ENCODE peak calls at places on chromosomes 1 and 21, in seven cellular contexts. G is neuronal stem cell, L is left ventricle myocardium inferior, T is fibroblast of lung, C is HFF-Myc, F is adipocyte, D is K562. I is an unnamed sample.

GRCh38 chr1:160544647-160545046 is 21.6 kb upstream of the SLAMF6 start:
- DNase-seq in G (no peak), L (no peak), T (no peak), C (no peak), F (peak; percentile 19), D (peak; percentile 65), I (no peak)

GRCh38 chr1:90458023-90458422 is 259.1 kb downstream of the BARHL2 start:
- DNase-seq in G (no peak), L (no peak), T (no peak), C (no peak), F (no peak), D (no peak), I (no peak)

GRCh38 chr1:17437260-17438175 is 2.0 kb downstream of the RCC2 start:
- DNase-seq in G (peak; percentile 65), L (peak; percentile 46), T (peak; percentile 36), C (no peak), F (peak; percentile 78), D (peak; percentile 74), I (peak; percentile 91)

GRCh38 chr1:229347528-229347927 is 4.7 kb upstream of the CCSAP start:
- DNase-seq in G (no peak), L (no peak), T (no peak), C (no peak), F (no peak), D (peak; percentile 32), I (no peak)

GRCh38 chr1:107196973-107197562 is 56.2 kb downstream of the NTNG1 start:
- DNase-seq in G (peak; percentile 12), L (no peak), T (peak; percentile 32), C (peak; percentile 12), F (peak; percentile 11), D (peak; percentile 44), I (no peak)

GRCh38 chr1:151310986-151311385 is 16.2 kb downstream of the PI4KB start:
- DNase-seq in G (no peak), L (no peak), T (peak; percentile 49), C (no peak), F (no peak), D (peak; percentile 36), I (no peak)

GRCh38 chr1:230839166-230839565 is 29.2 kb downstream of the C1orf198 start:
- DNase-seq in G (no peak), L (no peak), T (no peak), C (no peak), F (no peak), D (no peak), I (no peak)

GRCh38 chr1:9901148-9902059 is 8.7 kb downstream of the CTNNBIP1 start:
- DNase-seq in G (no peak), L (peak; percentile 75), T (no peak), C (no peak), F (no peak), D (peak; percentile 71), I (no peak)

GRCh38 chr1:62307516-62308492 is 11.4 kb downstream of the KANK4 start:
- DNase-seq in G (no peak), L (no peak), T (no peak), C (no peak), F (no peak), D (no peak), I (no peak)

GRCh38 chr1:160522622-160523345 is at the start of gene SLAMF6:
- DNase-seq in G (no peak), L (no peak), T (no peak), C (no peak), F (no peak), D (peak; percentile 84), I (peak; percentile 70)

GRCh38 chr1:111778541-111779051 is 22.9 kb downstream of the DDX20 start:
- DNase-seq in G (peak; percentile 31), L (no peak), T (no peak), C (peak; percentile 17), F (peak; percentile 11), D (no peak), I (no peak)

GRCh38 chr1:71081697-71082080 is 854 bp upstream of the ZRANB2 start:
- DNase-seq in G (no peak), L (peak; percentile 13), T (no peak), C (no peak), F (no peak), D (peak; percentile 63), I (peak; percentile 84)

GRCh38 chr1:90591355-90591969 is 125.6 kb downstream of the BARHL2 start:
- DNase-seq in G (no peak), L (no peak), T (no peak), C (no peak), F (no peak), D (peak; percentile 30), I (no peak)

GRCh38 chr1:47226121-47226977 is 5.7 kb downstream of the TAL1 start:
- DNase-seq in G (no peak), L (no peak), T (no peak), C (no peak), F (no peak), D (no peak), I (no peak)

GRCh38 chr1:81802601-81803422 is 2.1 kb downstream of the ADGRL2 start:
- DNase-seq in G (peak; percentile 76), L (peak; percentile 80), T (peak; percentile 75), C (no peak), F (peak; percentile 87), D (no peak), I (peak; percentile 78)

GRCh38 chr1:31689821-31690220 is 14.0 kb downstream of the COL16A1 start:
- DNase-seq in G (no peak), L (no peak), T (peak; percentile 88), C (peak; percentile 88), F (peak; percentile 87), D (no peak), I (no peak)

GRCh38 chr1:55378582-55378981 is 163.4 kb upstream of the USP24 start:
- DNase-seq in G (peak; percentile 36), L (no peak), T (peak; percentile 69), C (no peak), F (peak; percentile 40), D (peak; percentile 50), I (no peak)

GRCh38 chr1:93701619-93702018 is 20.0 kb upstream of the BCAR3 start:
- DNase-seq in G (no peak), L (no peak), T (peak; percentile 93), C (peak; percentile 91), F (peak; percentile 63), D (no peak), I (no peak)

GRCh38 chr1:31460027-31460426 is 47.0 kb downstream of the SERINC2 start:
- DNase-seq in G (no peak), L (no peak), T (peak; percentile 73), C (no peak), F (no peak), D (peak; percentile 45), I (no peak)

GRCh38 chr1:6282577-6283270 is 21.8 kb upstream of the GPR153 start:
- DNase-seq in G (no peak), L (no peak), T (no peak), C (no peak), F (no peak), D (no peak), I (no peak)

GRCh38 chr21:14557413-14557812 is 11.3 kb upstream of the SAMSN1 start:
- DNase-seq in G (no peak), L (no peak), T (no peak), C (no peak), F (no peak), D (no peak), I (no peak)

GRCh38 chr1:231420959-231421615 is 1.0 kb downstream of the EGLN1 start:
- DNase-seq in G (peak; percentile 48), L (peak; percentile 48), T (peak; percentile 47), C (no peak), F (peak; percentile 59), D (peak; percentile 83), I (peak; percentile 91)

GRCh38 chr1:169052727-169053126 is 53.8 kb upstream of the ATP1B1 start:
- DNase-seq in G (no peak), L (no peak), T (no peak), C (no peak), F (no peak), D (no peak), I (no peak)
- H3K4me3 ChIP-seq in G (no peak overlapping the region), L (no peak overlapping the region), T (no peak overlapping the region), C (no peak overlapping the region), F (no peak overlapping the region), D (no peak overlapping the region), I (no peak overlapping the region)

DNA sequence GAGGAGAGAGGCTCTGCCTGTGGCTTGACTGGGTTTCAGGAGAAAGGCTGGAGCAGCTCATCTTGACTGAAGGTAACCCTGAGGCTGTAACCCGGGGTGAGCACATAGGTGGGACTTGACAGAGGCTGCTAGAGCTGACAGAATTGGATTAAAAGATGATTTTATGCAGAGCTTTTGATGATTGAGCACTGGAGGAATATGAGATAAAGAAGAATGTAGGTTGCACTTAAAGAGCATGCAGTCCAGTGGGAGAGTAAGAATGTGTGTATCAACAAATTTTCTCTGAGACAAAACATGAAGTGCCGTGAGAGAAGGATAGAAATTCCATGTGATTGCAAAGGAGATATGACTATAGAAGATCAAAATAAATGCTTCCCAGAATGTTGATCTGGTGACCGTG is 17.4 kb downstream of the LAMC1 start:
- DNase-seq in G (no peak), L (no peak), T (no peak), C (no peak), F (peak; percentile 53), D (no peak), I (no peak)
- H3K4me3 ChIP-seq in G (no peak overlapping the region), L (peak overlapping the region; percentile 20), T (no peak overlapping the region), C (no peak overlapping the region), F (peak overlapping the region; percentile 39), D (no peak overlapping the region), I (no peak overlapping the region)

GRCh38 chr1:233905416-233906051 is 1.1 kb downstream of the SLC35F3 start:
- DNase-seq in G (peak; percentile 11), L (no peak), T (no peak), C (no peak), F (no peak), D (peak; percentile 9), I (no peak)
- H3K4me3 ChIP-seq in G (no peak overlapping the region), L (peak overlapping the region; percentile 58), T (no peak overlapping the region), C (peak overlapping the region; percentile 44), F (no peak overlapping the region), D (no peak overlapping the region), I (no peak overlapping the region)

DNA sequence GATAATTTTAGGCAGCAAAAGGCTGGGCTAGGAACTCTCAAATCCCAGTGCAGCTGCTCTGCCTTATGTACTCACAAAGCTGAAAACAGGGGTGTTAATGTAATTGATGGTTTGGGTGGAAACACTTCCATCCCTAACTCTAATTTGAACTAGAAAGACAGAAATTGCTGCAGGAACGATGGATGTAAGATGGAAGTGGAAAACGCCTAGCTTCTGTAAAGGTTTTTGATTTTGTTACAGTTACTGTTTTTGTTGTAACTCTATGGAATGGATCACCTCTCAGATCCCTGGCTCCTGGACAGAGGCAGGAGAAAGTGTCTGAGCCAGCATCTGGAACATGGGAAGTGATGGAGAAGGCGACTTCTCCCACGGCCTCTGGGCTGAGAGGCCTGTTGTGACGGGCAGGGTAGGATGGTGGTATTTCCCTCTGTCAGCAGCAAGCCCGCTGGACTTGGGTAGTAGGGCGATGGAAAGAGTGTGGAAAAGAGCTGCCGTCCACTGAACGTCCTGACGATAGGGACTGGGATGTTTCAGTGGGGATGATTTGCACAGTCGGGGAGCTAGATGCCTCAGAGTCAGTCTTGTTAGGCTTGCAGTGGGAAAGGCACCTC is 1.6 kb downstream of the TRAF5 start:
- DNase-seq in G (no peak), L (no peak), T (no peak), C (no peak), F (no peak), D (no peak), I (no peak)
- H3K4me3 ChIP-seq in G (no peak overlapping the region), L (peak overlapping the region; percentile 90), T (no peak overlapping the region), C (peak overlapping the region; percentile 63), F (no peak overlapping the region), D (no peak overlapping the region), I (peak overlapping the region; percentile 65)

DNA sequence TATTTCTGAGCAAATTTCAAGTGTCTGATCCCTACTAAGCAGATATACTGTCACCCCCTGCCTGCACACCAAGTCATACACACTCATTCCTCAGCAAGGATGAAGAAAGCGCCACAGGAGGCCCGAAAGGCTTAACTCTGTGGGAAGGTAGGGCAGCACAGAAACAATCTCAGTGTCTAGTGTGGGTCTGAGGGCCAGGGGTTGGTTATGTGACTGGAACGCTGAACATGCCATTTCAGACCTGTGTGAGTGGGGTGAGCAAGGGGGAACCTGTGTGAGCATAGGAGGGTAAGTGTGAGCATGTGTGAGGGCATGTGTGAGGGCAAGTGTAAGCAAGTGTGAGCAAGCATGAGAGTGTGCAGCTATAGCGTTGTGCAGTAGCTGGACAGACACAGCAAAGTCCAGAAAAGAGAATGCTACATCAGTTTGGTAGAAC is 6.2 kb downstream of the ITPKB start:
- DNase-seq in G (no peak), L (no peak), T (no peak), C (no peak), F (no peak), D (no peak), I (no peak)
- H3K4me3 ChIP-seq in G (no peak overlapping the region), L (peak overlapping the region; percentile 89), T (no peak overlapping the region), C (no peak overlapping the region), F (no peak overlapping the region), D (no peak overlapping the region), I (peak overlapping the region; percentile 71)